ENCODE peak calls at places on chromosome 6, in ten cellular contexts. H is body of pancreas; U is fibroblast of mammary gland; V is Peyer's patch; L is CD4-positive, alpha-beta T cell; Q is coronary artery; N is prostate gland; X is cardiac muscle cell; K is neural progenitor cell; A is kidney. Z is an unnamed sample.

GRCh38 chr6:82331031-82331773 is 32.4 kb upstream of the TPBG start:
- DNase-seq in X (no peak), A (no peak), U (peak; percentile 66), H (no peak), N (no peak), V (no peak), Q (no peak), K (peak; percentile 37), L (no peak), Z (no peak)

GRCh38 chr6:37155394-37156312 is 14.3 kb upstream of the PIM1 start:
- DNase-seq in K (no peak), U (no peak), X (no peak), L (no peak), A (no peak), N (no peak), Q (no peak), V (no peak), H (no peak), Z (no peak)

GRCh38 chr6:145506554-145506953 is 228.8 kb downstream of the EPM2A start:
- DNase-seq in Q (no peak), U (peak; percentile 16), X (no peak), H (no peak), V (no peak), N (no peak), L (no peak), A (no peak), K (no peak), Z (no peak)

GRCh38 chr6:112983741-112984221 is 636.7 kb downstream of the RFPL4B start:
- DNase-seq in K (no peak), V (no peak), Q (no peak), H (no peak), U (peak; percentile 62), N (no peak), X (no peak), A (no peak), L (no peak), Z (no peak)

GRCh38 chr6:139109558-139109957 is 25.3 kb upstream of the HECA start:
- DNase-seq in Q (no peak), U (peak; percentile 55), N (no peak), X (peak; percentile 8), V (no peak), A (no peak), K (peak; percentile 54), L (no peak), H (no peak), Z (no peak)

GRCh38 chr6:101089640-101090039 is 208.5 kb upstream of the ASCC3 start:
- DNase-seq in U (no peak), K (no peak), N (no peak), H (no peak), V (no peak), X (no peak), Q (no peak), L (no peak), A (no peak), Z (no peak)

GRCh38 chr6:102417368-102417767 is 1023.9 kb downstream of the GRIK2 start:
- DNase-seq in K (no peak), U (no peak), A (no peak), H (no peak), V (no peak), N (no peak), L (no peak), X (no peak), Q (no peak), Z (no peak)

GRCh38 chr6:20095436-20095835 is 116.8 kb downstream of the MBOAT1 start:
- DNase-seq in H (no peak), L (no peak), Q (no peak), V (no peak), U (no peak), X (no peak), N (no peak), A (no peak), K (no peak), Z (no peak)

GRCh38 chr6:11613858-11614257 is 76.3 kb downstream of the TMEM170B start:
- DNase-seq in X (no peak), Q (peak; percentile 29), V (no peak), L (no peak), U (peak; percentile 76), A (no peak), N (no peak), K (no peak), H (no peak), Z (no peak)

GRCh38 chr6:127120787-127121636 is 2.5 kb downstream of the RSPO3 start:
- DNase-seq in N (peak; percentile 36), Q (no peak), X (peak; percentile 88), U (peak; percentile 87), V (peak; percentile 71), H (peak; percentile 60), K (peak; percentile 89), L (peak; percentile 32), A (peak; percentile 80), Z (peak; percentile 92)

GRCh38 chr6:39891976-39892375 is 42.3 kb downstream of the MOCS1 start:
- DNase-seq in U (peak; percentile 72), K (no peak), Q (no peak), X (no peak), A (no peak), L (no peak), N (no peak), V (no peak), H (no peak), Z (no peak)

GRCh38 chr6:138028893-138029292 is 78.3 kb downstream of the PERP start:
- DNase-seq in X (no peak), K (no peak), Q (no peak), A (no peak), H (no peak), N (no peak), V (no peak), L (no peak), U (no peak), Z (no peak)

GRCh38 chr6:10720229-10720959 is 2.5 kb upstream of the TMEM14C start:
- DNase-seq in N (no peak), L (peak; percentile 41), U (peak; percentile 20), Q (peak; percentile 74), H (peak; percentile 26), K (no peak), A (peak; percentile 89), X (no peak), V (peak; percentile 76), Z (no peak)

GRCh38 chr6:11766589-11767450 is 11.8 kb downstream of the ADTRP start:
- DNase-seq in K (no peak), U (peak; percentile 98), N (no peak), X (no peak), A (no peak), L (no peak), Q (peak; percentile 72), V (no peak), H (peak; percentile 33), Z (no peak)

GRCh38 chr6:20542927-20543602 is 8.8 kb downstream of the CDKAL1 start:
- DNase-seq in K (no peak), N (no peak), A (no peak), V (no peak), U (peak; percentile 88), X (no peak), H (no peak), Q (no peak), L (no peak), Z (no peak)

GRCh38 chr6:61989616-61990015 is 296.4 kb downstream of the KHDRBS2 start:
- DNase-seq in V (no peak), N (no peak), H (no peak), A (no peak), Q (no peak), K (no peak), U (no peak), L (no peak), X (no peak), Z (no peak)

GRCh38 chr6:81772741-81773140 is 20.3 kb upstream of the TENT5A start:
- DNase-seq in N (no peak), V (no peak), A (no peak), K (no peak), U (peak; percentile 66), L (no peak), H (no peak), X (no peak), Q (no peak), Z (no peak)

GRCh38 chr6:34142046-34142445 is 3.8 kb downstream of the GRM4 start:
- DNase-seq in X (no peak), A (peak; percentile 53), K (no peak), N (no peak), H (no peak), V (no peak), L (no peak), U (no peak), Q (no peak), Z (no peak)

GRCh38 chr6:109705258-109705657 is 14.2 kb downstream of the FIG4 start:
- DNase-seq in H (peak; percentile 83), Q (no peak), U (peak; percentile 91), X (peak; percentile 90), N (peak; percentile 72), K (peak; percentile 90), A (peak; percentile 79), L (peak; percentile 53), V (peak; percentile 81), Z (peak; percentile 90)
- TF ChIP-seq CTCF in H (peak; percentile 87), Q (peak; percentile 93), U (peak; percentile 100), X (peak; percentile 98), N (peak; percentile 96), K (peak; percentile 100), A (peak; percentile 100), L (peak; percentile 91), V (peak; percentile 95), Z (peak; percentile 99)

GRCh38 chr6:157227202-157228166 is 95.8 kb downstream of the TMEM242 start:
- DNase-seq in H (no peak), U (peak; percentile 41), X (no peak), L (no peak), N (no peak), Q (no peak), K (no peak), A (peak; percentile 66), V (peak; percentile 44), Z (no peak)
- TF ChIP-seq CTCF in H (no peak), U (peak; percentile 41), X (peak; percentile 27), L (peak; percentile 23), N (no peak), Q (no peak), K (peak; percentile 47), A (no peak), V (peak; percentile 40), Z (peak; percentile 25)

DNA sequence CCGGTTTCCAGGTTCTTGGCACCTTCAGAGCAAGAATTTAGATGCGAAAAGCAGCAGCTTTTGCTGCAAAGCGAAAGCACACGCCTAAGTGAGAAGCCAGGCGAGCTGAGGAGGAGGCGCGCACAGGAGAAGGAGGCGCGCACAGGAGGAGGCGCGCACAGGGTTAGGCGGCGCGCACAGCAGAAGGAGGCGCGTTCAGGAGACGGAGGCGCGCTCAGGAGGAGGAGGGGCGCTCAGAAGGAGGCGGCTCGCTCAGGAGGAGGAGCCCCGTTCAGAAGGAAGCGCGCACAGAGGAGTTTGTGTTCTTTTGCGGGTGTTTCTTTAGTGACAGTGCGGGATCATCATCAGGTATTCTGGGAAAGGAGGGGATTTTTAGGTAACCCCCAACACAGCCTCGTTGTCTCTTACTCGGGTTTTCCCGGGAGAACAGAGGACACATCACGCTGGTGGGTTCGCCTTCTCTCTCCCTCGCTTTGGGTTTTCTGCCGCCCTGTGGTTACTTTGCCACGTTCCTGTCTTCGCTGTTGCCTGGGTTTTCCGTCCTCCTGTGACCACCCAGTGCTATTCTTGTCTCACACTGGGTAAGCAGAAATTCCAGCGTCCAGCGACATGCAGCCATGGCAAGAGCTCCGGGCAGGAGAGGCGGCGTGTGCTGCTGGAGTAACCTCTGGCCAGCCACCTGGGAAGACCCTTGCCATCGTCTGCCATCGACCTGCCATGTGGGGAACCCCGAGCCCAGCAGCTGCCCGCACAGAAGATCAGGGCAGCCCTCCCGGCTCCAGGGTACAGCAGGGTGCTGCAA is 47.0 kb downstream of the WDR27 start:
- DNase-seq in A (peak; percentile 88), L (peak; percentile 66), N (peak; percentile 65), Q (no peak), U (peak; percentile 71), K (no peak), H (peak; percentile 73), X (peak; percentile 74), V (peak; percentile 83), Z (peak; percentile 85)
- TF ChIP-seq CTCF in A (no peak), L (no peak), N (peak; percentile 19), Q (no peak), U (peak; percentile 33), K (no peak), H (no peak), X (peak; percentile 41), V (peak; percentile 35), Z (peak; percentile 52)

GRCh38 chr6:47646689-47647088 is 51.7 kb upstream of the ADGRF4 start:
- DNase-seq in Q (no peak), X (no peak), A (no peak), U (no peak), N (no peak), K (no peak), V (no peak), H (no peak), L (no peak), Z (no peak)
- TF ChIP-seq CTCF in Q (no peak), X (no peak), A (no peak), U (no peak), N (no peak), K (no peak), V (no peak), H (no peak), L (no peak), Z (no peak)